ENCODE peak calls at places on chromosomes 11 and 22, in ten cellular contexts. One of them, this sample, is unnamed.
A peak's percentile ranks its signal among the peaks of the same experiment; 100 is the strongest.

GRCh38 chr11:73577496-73577917 is 20.4 kb downstream of the FAM168A start:
- ATAC-seq in gastroesophageal sphincter: no peak
- ATAC-seq in activated T-cell treated with anti-CD3 and anti-CD28 coated beads, Interleukin-2, amount 50 U/mL, for 4 hours: peak; percentile 84
- ATAC-seq in upper lobe of right lung: no peak
- ATAC-seq in RWPE2: no peak
- ATAC-seq in sciatic nerve: no peak
- ATAC-seq in CD4-positive, alpha-beta T cell: peak; percentile 70
- ATAC-seq in body of pancreas: no peak
- ATAC-seq in heart right ventricle: no peak
- ATAC-seq in stimulated activated naive CD8-positive, alpha-beta T cell treated with anti-CD3 and anti-CD28 coated beads, Interleukin-15, amount 100 ng/mL, for 72 hours: peak; percentile 79
- ATAC-seq in this sample: peak; percentile 73

GRCh38 chr11:70020336-70021214 is 57.5 kb upstream of the ANO1 start:
- ATAC-seq in gastroesophageal sphincter: peak; percentile 10
- ATAC-seq in activated T-cell treated with anti-CD3 and anti-CD28 coated beads, Interleukin-2, amount 50 U/mL, for 4 hours: no peak
- ATAC-seq in upper lobe of right lung: no peak
- ATAC-seq in RWPE2: no peak
- ATAC-seq in sciatic nerve: no peak
- ATAC-seq in CD4-positive, alpha-beta T cell: no peak
- ATAC-seq in body of pancreas: no peak
- ATAC-seq in heart right ventricle: peak; percentile 65
- ATAC-seq in stimulated activated naive CD8-positive, alpha-beta T cell treated with anti-CD3 and anti-CD28 coated beads, Interleukin-15, amount 100 ng/mL, for 72 hours: no peak
- ATAC-seq in this sample: no peak

GRCh38 chr11:103700605-103701004 is 335.8 kb upstream of the DDI1 start:
- ATAC-seq in gastroesophageal sphincter: peak; percentile 91
- ATAC-seq in activated T-cell treated with anti-CD3 and anti-CD28 coated beads, Interleukin-2, amount 50 U/mL, for 4 hours: no peak
- ATAC-seq in upper lobe of right lung: no peak
- ATAC-seq in RWPE2: peak; percentile 89
- ATAC-seq in sciatic nerve: peak; percentile 80
- ATAC-seq in CD4-positive, alpha-beta T cell: no peak
- ATAC-seq in body of pancreas: peak; percentile 28
- ATAC-seq in heart right ventricle: no peak
- ATAC-seq in stimulated activated naive CD8-positive, alpha-beta T cell treated with anti-CD3 and anti-CD28 coated beads, Interleukin-15, amount 100 ng/mL, for 72 hours: no peak
- ATAC-seq in this sample: no peak

GRCh38 chr11:27174026-27174425 is 133.4 kb downstream of the BBOX1 start:
- ATAC-seq in gastroesophageal sphincter: no peak
- ATAC-seq in activated T-cell treated with anti-CD3 and anti-CD28 coated beads, Interleukin-2, amount 50 U/mL, for 4 hours: no peak
- ATAC-seq in upper lobe of right lung: peak; percentile 98
- ATAC-seq in RWPE2: peak; percentile 99
- ATAC-seq in sciatic nerve: no peak
- ATAC-seq in CD4-positive, alpha-beta T cell: no peak
- ATAC-seq in body of pancreas: no peak
- ATAC-seq in heart right ventricle: no peak
- ATAC-seq in stimulated activated naive CD8-positive, alpha-beta T cell treated with anti-CD3 and anti-CD28 coated beads, Interleukin-15, amount 100 ng/mL, for 72 hours: no peak
- ATAC-seq in this sample: no peak

GRCh38 chr22:35604671-35605457 is 12.3 kb downstream of the MB start:
- ATAC-seq in gastroesophageal sphincter: no peak
- ATAC-seq in activated T-cell treated with anti-CD3 and anti-CD28 coated beads, Interleukin-2, amount 50 U/mL, for 4 hours: peak; percentile 74
- ATAC-seq in upper lobe of right lung: peak; percentile 17
- ATAC-seq in RWPE2: no peak
- ATAC-seq in sciatic nerve: no peak
- ATAC-seq in CD4-positive, alpha-beta T cell: no peak
- ATAC-seq in body of pancreas: peak; percentile 66
- ATAC-seq in heart right ventricle: no peak
- ATAC-seq in stimulated activated naive CD8-positive, alpha-beta T cell treated with anti-CD3 and anti-CD28 coated beads, Interleukin-15, amount 100 ng/mL, for 72 hours: peak; percentile 72
- ATAC-seq in this sample: peak; percentile 93

GRCh38 chr11:75467881-75468280 is 34.9 kb upstream of the KLHL35 start:
- ATAC-seq in gastroesophageal sphincter: no peak
- ATAC-seq in activated T-cell treated with anti-CD3 and anti-CD28 coated beads, Interleukin-2, amount 50 U/mL, for 4 hours: no peak
- ATAC-seq in upper lobe of right lung: no peak
- ATAC-seq in RWPE2: no peak
- ATAC-seq in sciatic nerve: peak; percentile 2
- ATAC-seq in CD4-positive, alpha-beta T cell: no peak
- ATAC-seq in body of pancreas: no peak
- ATAC-seq in heart right ventricle: no peak
- ATAC-seq in stimulated activated naive CD8-positive, alpha-beta T cell treated with anti-CD3 and anti-CD28 coated beads, Interleukin-15, amount 100 ng/mL, for 72 hours: no peak
- ATAC-seq in this sample: no peak

GRCh38 chr11:60914620-60915249 is 777 bp downstream of the TMEM109 start:
- ATAC-seq in gastroesophageal sphincter: peak; percentile 35
- ATAC-seq in activated T-cell treated with anti-CD3 and anti-CD28 coated beads, Interleukin-2, amount 50 U/mL, for 4 hours: peak; percentile 21
- ATAC-seq in upper lobe of right lung: peak; percentile 44
- ATAC-seq in RWPE2: peak; percentile 22
- ATAC-seq in sciatic nerve: peak; percentile 38
- ATAC-seq in CD4-positive, alpha-beta T cell: peak; percentile 12
- ATAC-seq in body of pancreas: peak; percentile 42
- ATAC-seq in heart right ventricle: peak; percentile 19
- ATAC-seq in stimulated activated naive CD8-positive, alpha-beta T cell treated with anti-CD3 and anti-CD28 coated beads, Interleukin-15, amount 100 ng/mL, for 72 hours: peak; percentile 36
- ATAC-seq in this sample: peak; percentile 27

GRCh38 chr22:35923026-35923425 is 105.6 kb downstream of the RBFOX2 start:
- ATAC-seq in gastroesophageal sphincter: no peak
- ATAC-seq in activated T-cell treated with anti-CD3 and anti-CD28 coated beads, Interleukin-2, amount 50 U/mL, for 4 hours: no peak
- ATAC-seq in upper lobe of right lung: no peak
- ATAC-seq in RWPE2: no peak
- ATAC-seq in sciatic nerve: no peak
- ATAC-seq in CD4-positive, alpha-beta T cell: no peak
- ATAC-seq in body of pancreas: no peak
- ATAC-seq in heart right ventricle: no peak
- ATAC-seq in stimulated activated naive CD8-positive, alpha-beta T cell treated with anti-CD3 and anti-CD28 coated beads, Interleukin-15, amount 100 ng/mL, for 72 hours: no peak
- ATAC-seq in this sample: no peak

GRCh38 chr11:117979481-117980211 is 6.5 kb upstream of the IL10RA start:
- ATAC-seq in gastroesophageal sphincter: peak; percentile 28
- ATAC-seq in activated T-cell treated with anti-CD3 and anti-CD28 coated beads, Interleukin-2, amount 50 U/mL, for 4 hours: peak; percentile 64
- ATAC-seq in upper lobe of right lung: peak; percentile 92
- ATAC-seq in RWPE2: no peak
- ATAC-seq in sciatic nerve: peak; percentile 80
- ATAC-seq in CD4-positive, alpha-beta T cell: peak; percentile 62
- ATAC-seq in body of pancreas: no peak
- ATAC-seq in heart right ventricle: peak; percentile 73
- ATAC-seq in stimulated activated naive CD8-positive, alpha-beta T cell treated with anti-CD3 and anti-CD28 coated beads, Interleukin-15, amount 100 ng/mL, for 72 hours: peak; percentile 71
- ATAC-seq in this sample: peak; percentile 70

GRCh38 chr22:42919199-42919598 is 62.1 kb upstream of the ARFGAP3 start:
- ATAC-seq in gastroesophageal sphincter: no peak
- ATAC-seq in activated T-cell treated with anti-CD3 and anti-CD28 coated beads, Interleukin-2, amount 50 U/mL, for 4 hours: peak; percentile 69
- ATAC-seq in upper lobe of right lung: no peak
- ATAC-seq in RWPE2: no peak
- ATAC-seq in sciatic nerve: no peak
- ATAC-seq in CD4-positive, alpha-beta T cell: no peak
- ATAC-seq in body of pancreas: no peak
- ATAC-seq in heart right ventricle: no peak
- ATAC-seq in stimulated activated naive CD8-positive, alpha-beta T cell treated with anti-CD3 and anti-CD28 coated beads, Interleukin-15, amount 100 ng/mL, for 72 hours: no peak
- ATAC-seq in this sample: peak; percentile 64

GRCh38 chr11:115739121-115739520 is 234.9 kb upstream of the CADM1 start:
- ATAC-seq in gastroesophageal sphincter: no peak
- ATAC-seq in activated T-cell treated with anti-CD3 and anti-CD28 coated beads, Interleukin-2, amount 50 U/mL, for 4 hours: no peak
- ATAC-seq in upper lobe of right lung: no peak
- ATAC-seq in RWPE2: no peak
- ATAC-seq in sciatic nerve: no peak
- ATAC-seq in CD4-positive, alpha-beta T cell: no peak
- ATAC-seq in body of pancreas: no peak
- ATAC-seq in heart right ventricle: no peak
- ATAC-seq in stimulated activated naive CD8-positive, alpha-beta T cell treated with anti-CD3 and anti-CD28 coated beads, Interleukin-15, amount 100 ng/mL, for 72 hours: no peak
- ATAC-seq in this sample: no peak

GRCh38 chr11:18705651-18706281 is 7.2 kb downstream of the TMEM86A start:
- ATAC-seq in gastroesophageal sphincter: peak; percentile 68
- ATAC-seq in activated T-cell treated with anti-CD3 and anti-CD28 coated beads, Interleukin-2, amount 50 U/mL, for 4 hours: peak; percentile 51
- ATAC-seq in upper lobe of right lung: peak; percentile 78
- ATAC-seq in RWPE2: peak; percentile 24
- ATAC-seq in sciatic nerve: peak; percentile 78
- ATAC-seq in CD4-positive, alpha-beta T cell: peak; percentile 52
- ATAC-seq in body of pancreas: peak; percentile 67
- ATAC-seq in heart right ventricle: peak; percentile 50
- ATAC-seq in stimulated activated naive CD8-positive, alpha-beta T cell treated with anti-CD3 and anti-CD28 coated beads, Interleukin-15, amount 100 ng/mL, for 72 hours: peak; percentile 48
- ATAC-seq in this sample: peak; percentile 60

GRCh38 chr11:119505861-119506260 is 82.9 kb upstream of the THY1 start:
- ATAC-seq in gastroesophageal sphincter: peak; percentile 57
- ATAC-seq in activated T-cell treated with anti-CD3 and anti-CD28 coated beads, Interleukin-2, amount 50 U/mL, for 4 hours: no peak
- ATAC-seq in upper lobe of right lung: no peak
- ATAC-seq in RWPE2: no peak
- ATAC-seq in sciatic nerve: no peak
- ATAC-seq in CD4-positive, alpha-beta T cell: no peak
- ATAC-seq in body of pancreas: no peak
- ATAC-seq in heart right ventricle: no peak
- ATAC-seq in stimulated activated naive CD8-positive, alpha-beta T cell treated with anti-CD3 and anti-CD28 coated beads, Interleukin-15, amount 100 ng/mL, for 72 hours: no peak
- ATAC-seq in this sample: no peak

GRCh38 chr22:45709004-45709739 is 37.5 kb downstream of the ATXN10 start:
- ATAC-seq in gastroesophageal sphincter: peak; percentile 13
- ATAC-seq in activated T-cell treated with anti-CD3 and anti-CD28 coated beads, Interleukin-2, amount 50 U/mL, for 4 hours: no peak
- ATAC-seq in upper lobe of right lung: peak; percentile 41
- ATAC-seq in RWPE2: peak; percentile 97
- ATAC-seq in sciatic nerve: no peak
- ATAC-seq in CD4-positive, alpha-beta T cell: no peak
- ATAC-seq in body of pancreas: no peak
- ATAC-seq in heart right ventricle: no peak
- ATAC-seq in stimulated activated naive CD8-positive, alpha-beta T cell treated with anti-CD3 and anti-CD28 coated beads, Interleukin-15, amount 100 ng/mL, for 72 hours: peak; percentile 64
- ATAC-seq in this sample: peak; percentile 94

GRCh38 chr11:35098850-35099249 is 40.1 kb upstream of the CD44 start:
- ATAC-seq in gastroesophageal sphincter: no peak
- ATAC-seq in activated T-cell treated with anti-CD3 and anti-CD28 coated beads, Interleukin-2, amount 50 U/mL, for 4 hours: no peak
- ATAC-seq in upper lobe of right lung: peak; percentile 57
- ATAC-seq in RWPE2: no peak
- ATAC-seq in sciatic nerve: peak; percentile 25
- ATAC-seq in CD4-positive, alpha-beta T cell: no peak
- ATAC-seq in body of pancreas: no peak
- ATAC-seq in heart right ventricle: no peak
- ATAC-seq in stimulated activated naive CD8-positive, alpha-beta T cell treated with anti-CD3 and anti-CD28 coated beads, Interleukin-15, amount 100 ng/mL, for 72 hours: no peak
- ATAC-seq in this sample: no peak

GRCh38 chr11:119154178-119154577 is 5.3 kb downstream of the ABCG4 start:
- ATAC-seq in gastroesophageal sphincter: no peak
- ATAC-seq in activated T-cell treated with anti-CD3 and anti-CD28 coated beads, Interleukin-2, amount 50 U/mL, for 4 hours: no peak
- ATAC-seq in upper lobe of right lung: no peak
- ATAC-seq in RWPE2: no peak
- ATAC-seq in sciatic nerve: no peak
- ATAC-seq in CD4-positive, alpha-beta T cell: no peak
- ATAC-seq in body of pancreas: no peak
- ATAC-seq in heart right ventricle: no peak
- ATAC-seq in stimulated activated naive CD8-positive, alpha-beta T cell treated with anti-CD3 and anti-CD28 coated beads, Interleukin-15, amount 100 ng/mL, for 72 hours: no peak
- ATAC-seq in this sample: no peak

GRCh38 chr11:19740586-19740985 is 27.9 kb downstream of the NAV2 start:
- ATAC-seq in gastroesophageal sphincter: no peak
- ATAC-seq in activated T-cell treated with anti-CD3 and anti-CD28 coated beads, Interleukin-2, amount 50 U/mL, for 4 hours: no peak
- ATAC-seq in upper lobe of right lung: no peak
- ATAC-seq in RWPE2: no peak
- ATAC-seq in sciatic nerve: no peak
- ATAC-seq in CD4-positive, alpha-beta T cell: no peak
- ATAC-seq in body of pancreas: no peak
- ATAC-seq in heart right ventricle: no peak
- ATAC-seq in stimulated activated naive CD8-positive, alpha-beta T cell treated with anti-CD3 and anti-CD28 coated beads, Interleukin-15, amount 100 ng/mL, for 72 hours: no peak
- ATAC-seq in this sample: no peak

GRCh38 chr11:45858751-45859398 is 11.6 kb downstream of the CRY2 start:
- ATAC-seq in gastroesophageal sphincter: no peak
- ATAC-seq in activated T-cell treated with anti-CD3 and anti-CD28 coated beads, Interleukin-2, amount 50 U/mL, for 4 hours: no peak
- ATAC-seq in upper lobe of right lung: no peak
- ATAC-seq in RWPE2: no peak
- ATAC-seq in sciatic nerve: no peak
- ATAC-seq in CD4-positive, alpha-beta T cell: no peak
- ATAC-seq in body of pancreas: no peak
- ATAC-seq in heart right ventricle: no peak
- ATAC-seq in stimulated activated naive CD8-positive, alpha-beta T cell treated with anti-CD3 and anti-CD28 coated beads, Interleukin-15, amount 100 ng/mL, for 72 hours: no peak
- ATAC-seq in this sample: no peak

GRCh38 chr11:3747704-3748103 is 49.6 kb downstream of the NUP98 start:
- ATAC-seq in gastroesophageal sphincter: no peak
- ATAC-seq in activated T-cell treated with anti-CD3 and anti-CD28 coated beads, Interleukin-2, amount 50 U/mL, for 4 hours: no peak
- ATAC-seq in upper lobe of right lung: peak; percentile 74
- ATAC-seq in RWPE2: peak; percentile 94
- ATAC-seq in sciatic nerve: no peak
- ATAC-seq in CD4-positive, alpha-beta T cell: no peak
- ATAC-seq in body of pancreas: no peak
- ATAC-seq in heart right ventricle: no peak
- ATAC-seq in stimulated activated naive CD8-positive, alpha-beta T cell treated with anti-CD3 and anti-CD28 coated beads, Interleukin-15, amount 100 ng/mL, for 72 hours: no peak
- ATAC-seq in this sample: peak; percentile 68

GRCh38 chr11:44229003-44229570 is 80.9 kb downstream of the ALX4 start:
- ATAC-seq in gastroesophageal sphincter: no peak
- ATAC-seq in activated T-cell treated with anti-CD3 and anti-CD28 coated beads, Interleukin-2, amount 50 U/mL, for 4 hours: no peak
- ATAC-seq in upper lobe of right lung: no peak
- ATAC-seq in RWPE2: no peak
- ATAC-seq in sciatic nerve: no peak
- ATAC-seq in CD4-positive, alpha-beta T cell: no peak
- ATAC-seq in body of pancreas: no peak
- ATAC-seq in heart right ventricle: no peak
- ATAC-seq in stimulated activated naive CD8-positive, alpha-beta T cell treated with anti-CD3 and anti-CD28 coated beads, Interleukin-15, amount 100 ng/mL, for 72 hours: no peak
- ATAC-seq in this sample: no peak

GRCh38 chr11:45158210-45158644 is 11.8 kb downstream of the PRDM11 start:
- ATAC-seq in gastroesophageal sphincter: peak; percentile 49
- ATAC-seq in activated T-cell treated with anti-CD3 and anti-CD28 coated beads, Interleukin-2, amount 50 U/mL, for 4 hours: no peak
- ATAC-seq in upper lobe of right lung: peak; percentile 66
- ATAC-seq in RWPE2: peak; percentile 66
- ATAC-seq in sciatic nerve: peak; percentile 37
- ATAC-seq in CD4-positive, alpha-beta T cell: no peak
- ATAC-seq in body of pancreas: no peak
- ATAC-seq in heart right ventricle: peak; percentile 71
- ATAC-seq in stimulated activated naive CD8-positive, alpha-beta T cell treated with anti-CD3 and anti-CD28 coated beads, Interleukin-15, amount 100 ng/mL, for 72 hours: peak; percentile 19
- ATAC-seq in this sample: no peak

GRCh38 chr11:128210148-128210940 is 377.0 kb downstream of the ETS1 start:
- ATAC-seq in gastroesophageal sphincter: peak; percentile 89
- ATAC-seq in activated T-cell treated with anti-CD3 and anti-CD28 coated beads, Interleukin-2, amount 50 U/mL, for 4 hours: peak; percentile 67
- ATAC-seq in upper lobe of right lung: peak; percentile 78
- ATAC-seq in RWPE2: peak; percentile 72
- ATAC-seq in sciatic nerve: no peak
- ATAC-seq in CD4-positive, alpha-beta T cell: no peak
- ATAC-seq in body of pancreas: peak; percentile 85
- ATAC-seq in heart right ventricle: no peak
- ATAC-seq in stimulated activated naive CD8-positive, alpha-beta T cell treated with anti-CD3 and anti-CD28 coated beads, Interleukin-15, amount 100 ng/mL, for 72 hours: peak; percentile 68
- ATAC-seq in this sample: peak; percentile 77

GRCh38 chr11:17063171-17064002 is 14.1 kb downstream of the RPS13 start:
- ATAC-seq in gastroesophageal sphincter: peak; percentile 39
- ATAC-seq in activated T-cell treated with anti-CD3 and anti-CD28 coated beads, Interleukin-2, amount 50 U/mL, for 4 hours: peak; percentile 82
- ATAC-seq in upper lobe of right lung: peak; percentile 99
- ATAC-seq in RWPE2: peak; percentile 95
- ATAC-seq in sciatic nerve: peak; percentile 83
- ATAC-seq in CD4-positive, alpha-beta T cell: peak; percentile 39
- ATAC-seq in body of pancreas: peak; percentile 97
- ATAC-seq in heart right ventricle: peak; percentile 87
- ATAC-seq in stimulated activated naive CD8-positive, alpha-beta T cell treated with anti-CD3 and anti-CD28 coated beads, Interleukin-15, amount 100 ng/mL, for 72 hours: peak; percentile 91
- ATAC-seq in this sample: peak; percentile 95

GRCh38 chr11:119107538-119108150 is 500 bp downstream of the C2CD2L start:
- ATAC-seq in gastroesophageal sphincter: peak; percentile 33
- ATAC-seq in activated T-cell treated with anti-CD3 and anti-CD28 coated beads, Interleukin-2, amount 50 U/mL, for 4 hours: peak; percentile 42
- ATAC-seq in upper lobe of right lung: peak; percentile 22
- ATAC-seq in RWPE2: peak; percentile 17
- ATAC-seq in sciatic nerve: no peak
- ATAC-seq in CD4-positive, alpha-beta T cell: peak; percentile 15
- ATAC-seq in body of pancreas: peak; percentile 36
- ATAC-seq in heart right ventricle: peak; percentile 23
- ATAC-seq in stimulated activated naive CD8-positive, alpha-beta T cell treated with anti-CD3 and anti-CD28 coated beads, Interleukin-15, amount 100 ng/mL, for 72 hours: peak; percentile 42
- ATAC-seq in this sample: peak; percentile 5

GRCh38 chr11:119584193-119585037 is 144.6 kb downstream of the NECTIN1 start:
- ATAC-seq in gastroesophageal sphincter: peak; percentile 52
- ATAC-seq in activated T-cell treated with anti-CD3 and anti-CD28 coated beads, Interleukin-2, amount 50 U/mL, for 4 hours: peak; percentile 40
- ATAC-seq in upper lobe of right lung: peak; percentile 67
- ATAC-seq in RWPE2: peak; percentile 68
- ATAC-seq in sciatic nerve: peak; percentile 67
- ATAC-seq in CD4-positive, alpha-beta T cell: no peak
- ATAC-seq in body of pancreas: peak; percentile 72
- ATAC-seq in heart right ventricle: peak; percentile 46
- ATAC-seq in stimulated activated naive CD8-positive, alpha-beta T cell treated with anti-CD3 and anti-CD28 coated beads, Interleukin-15, amount 100 ng/mL, for 72 hours: peak; percentile 53
- ATAC-seq in this sample: peak; percentile 28

GRCh38 chr22:24101966-24102365 is 79.3 kb upstream of the SUSD2 start:
- ATAC-seq in gastroesophageal sphincter: no peak
- ATAC-seq in activated T-cell treated with anti-CD3 and anti-CD28 coated beads, Interleukin-2, amount 50 U/mL, for 4 hours: no peak
- ATAC-seq in upper lobe of right lung: no peak
- ATAC-seq in RWPE2: no peak
- ATAC-seq in sciatic nerve: no peak
- ATAC-seq in CD4-positive, alpha-beta T cell: no peak
- ATAC-seq in body of pancreas: no peak
- ATAC-seq in heart right ventricle: peak; percentile 84
- ATAC-seq in stimulated activated naive CD8-positive, alpha-beta T cell treated with anti-CD3 and anti-CD28 coated beads, Interleukin-15, amount 100 ng/mL, for 72 hours: no peak
- ATAC-seq in this sample: no peak

GRCh38 chr11:77806415-77806814 is 14.1 kb downstream of the RSF1 start:
- ATAC-seq in gastroesophageal sphincter: no peak
- ATAC-seq in activated T-cell treated with anti-CD3 and anti-CD28 coated beads, Interleukin-2, amount 50 U/mL, for 4 hours: no peak
- ATAC-seq in upper lobe of right lung: no peak
- ATAC-seq in RWPE2: no peak
- ATAC-seq in sciatic nerve: no peak
- ATAC-seq in CD4-positive, alpha-beta T cell: no peak
- ATAC-seq in body of pancreas: no peak
- ATAC-seq in heart right ventricle: no peak
- ATAC-seq in stimulated activated naive CD8-positive, alpha-beta T cell treated with anti-CD3 and anti-CD28 coated beads, Interleukin-15, amount 100 ng/mL, for 72 hours: no peak
- ATAC-seq in this sample: no peak

GRCh38 chr11:108960498-108960897 is 295.6 kb downstream of the DDX10 start:
- ATAC-seq in gastroesophageal sphincter: no peak
- ATAC-seq in activated T-cell treated with anti-CD3 and anti-CD28 coated beads, Interleukin-2, amount 50 U/mL, for 4 hours: no peak
- ATAC-seq in upper lobe of right lung: no peak
- ATAC-seq in RWPE2: peak; percentile 62
- ATAC-seq in sciatic nerve: no peak
- ATAC-seq in CD4-positive, alpha-beta T cell: no peak
- ATAC-seq in body of pancreas: no peak
- ATAC-seq in heart right ventricle: no peak
- ATAC-seq in stimulated activated naive CD8-positive, alpha-beta T cell treated with anti-CD3 and anti-CD28 coated beads, Interleukin-15, amount 100 ng/mL, for 72 hours: no peak
- ATAC-seq in this sample: no peak